ENCODE peak calls at places on chromosomes 12 and 14, in four cellular contexts. One of them, this sample, is unnamed.

GRCh38 chr14:31159682-31160296 is 47.8 kb downstream of the HECTD1 start:
- DNase-seq in HepG2: no peak
- DNase-seq in K562: no peak
- DNase-seq in HCT116: peak
- DNase-seq in this sample: no peak

GRCh38 chr14:51744372-51745150 is 92.9 kb downstream of the FRMD6 start:
- DNase-seq in HepG2: no peak
- DNase-seq in K562: no peak
- DNase-seq in HCT116: no peak
- DNase-seq in this sample: no peak

GRCh38 chr12:107448198-107448597 is 237.4 kb upstream of the PWP1 start:
- DNase-seq in HepG2: no peak
- DNase-seq in K562: peak
- DNase-seq in HCT116: peak
- DNase-seq in this sample: no peak

GRCh38 chr12:25653487-25654175 is 100.5 kb upstream of the LMNTD1 start:
- DNase-seq in HepG2: no peak
- DNase-seq in K562: no peak
- DNase-seq in HCT116: no peak
- DNase-seq in this sample: no peak

GRCh38 chr12:11877869-11878780 is 192.6 kb upstream of the BCL2L14 start:
- DNase-seq in HepG2: no peak
- DNase-seq in K562: no peak
- DNase-seq in HCT116: no peak
- DNase-seq in this sample: no peak

GRCh38 chr14:75452324-75452723 is 24.5 kb downstream of the JDP2 start:
- DNase-seq in HepG2: no peak
- DNase-seq in K562: no peak
- DNase-seq in HCT116: no peak
- DNase-seq in this sample: no peak

GRCh38 chr12:27924350-27925140 is 48.0 kb downstream of the PTHLH start:
- DNase-seq in HepG2: no peak
- DNase-seq in K562: no peak
- DNase-seq in HCT116: no peak
- DNase-seq in this sample: no peak

GRCh38 chr14:86799244-86799647 is 1193.7 kb downstream of the GALC start:
- DNase-seq in HepG2: peak
- DNase-seq in K562: no peak
- DNase-seq in HCT116: no peak
- DNase-seq in this sample: no peak

GRCh38 chr14:64715146-64715627 is 11.0 kb downstream of the PLEKHG3 start:
- DNase-seq in HepG2: no peak
- DNase-seq in K562: no peak
- DNase-seq in HCT116: no peak
- DNase-seq in this sample: no peak

GRCh38 chr14:47270715-47271114 is 404.7 kb downstream of the MDGA2 start:
- DNase-seq in HepG2: no peak
- DNase-seq in K562: no peak
- DNase-seq in HCT116: no peak
- DNase-seq in this sample: no peak

GRCh38 chr12:79046021-79046420 is 181.4 kb downstream of the SYT1 start:
- DNase-seq in HepG2: no peak
- DNase-seq in K562: no peak
- DNase-seq in HCT116: no peak
- DNase-seq in this sample: no peak

GRCh38 chr14:92352158-92352985 is 29.4 kb downstream of the SLC24A4 start:
- DNase-seq in HepG2: peak
- DNase-seq in K562: peak
- DNase-seq in HCT116: peak
- DNase-seq in this sample: no peak

GRCh38 chr12:42758806-42759205 is 169.3 kb upstream of the PRICKLE1 start:
- DNase-seq in HepG2: no peak
- DNase-seq in K562: no peak
- DNase-seq in HCT116: no peak
- DNase-seq in this sample: no peak

GRCh38 chr12:105698047-105698446 is 367.6 kb downstream of the C12orf75 start:
- DNase-seq in HepG2: no peak
- DNase-seq in K562: no peak
- DNase-seq in HCT116: no peak
- DNase-seq in this sample: no peak

GRCh38 chr14:92613008-92613658 is 99.6 kb downstream of the RIN3 start:
- DNase-seq in HepG2: peak
- DNase-seq in K562: peak
- DNase-seq in HCT116: no peak
- DNase-seq in this sample: no peak

GRCh38 chr12:10363922-10364838 is 25.7 kb downstream of the KLRK1 start:
- DNase-seq in HepG2: peak
- DNase-seq in K562: peak
- DNase-seq in HCT116: no peak
- DNase-seq in this sample: peak

GRCh38 chr14:54629183-54629582 is 62.3 kb downstream of the SAMD4A start:
- DNase-seq in HepG2: no peak
- DNase-seq in K562: no peak
- DNase-seq in HCT116: no peak
- DNase-seq in this sample: no peak

GRCh38 chr14:54629635-54630360 is 62.9 kb downstream of the SAMD4A start:
- DNase-seq in HepG2: no peak
- DNase-seq in K562: no peak
- DNase-seq in HCT116: no peak
- DNase-seq in this sample: no peak

GRCh38 chr14:54625158-54625557 is 58.2 kb downstream of the SAMD4A start:
- DNase-seq in HepG2: no peak
- DNase-seq in K562: no peak
- DNase-seq in HCT116: no peak
- DNase-seq in this sample: no peak

GRCh38 chr14:54627325-54627717 is 60.4 kb downstream of the SAMD4A start:
- DNase-seq in HepG2: no peak
- DNase-seq in K562: no peak
- DNase-seq in HCT116: no peak
- DNase-seq in this sample: no peak

GRCh38 chr14:54627718-54628345 is 60.9 kb downstream of the SAMD4A start:
- DNase-seq in HepG2: no peak
- DNase-seq in K562: no peak
- DNase-seq in HCT116: no peak
- DNase-seq in this sample: no peak
- H3K4me3 ChIP-seq in HepG2: no peak
- H3K4me3 ChIP-seq in K562: no peak
- H3K4me3 ChIP-seq in HCT116: no peak
- H3K4me3 ChIP-seq in this sample: no peak

DNA sequence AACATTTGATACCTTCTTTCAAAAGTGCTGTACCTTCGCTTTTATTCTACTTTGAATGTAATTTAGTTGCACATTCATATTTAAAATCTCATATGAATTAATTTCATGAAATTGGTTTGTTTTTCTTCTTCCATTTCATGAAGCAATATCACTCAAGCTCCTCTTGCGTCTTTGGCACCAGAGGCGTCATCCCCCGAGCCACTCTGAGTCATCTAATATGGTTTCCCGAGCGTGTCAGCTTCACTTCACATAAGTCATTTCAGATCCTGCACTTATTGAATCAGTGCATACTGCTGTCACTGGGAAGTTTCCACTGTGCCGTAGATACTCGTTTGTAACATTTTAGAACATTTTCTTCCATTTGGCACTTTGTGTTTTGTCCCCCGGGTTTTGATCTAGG is 105.6 kb downstream of the SLC25A47 start:
- DNase-seq in HepG2: no peak
- DNase-seq in K562: no peak
- DNase-seq in HCT116: no peak
- DNase-seq in this sample: no peak
- TF ChIP-seq TCF7L2 in HepG2: no peak
- TF ChIP-seq TCF7L2 in K562: no peak
- TF ChIP-seq TCF7L2 in HCT116: no peak
- TF ChIP-seq TCF7L2 in this sample: no peak

DNA sequence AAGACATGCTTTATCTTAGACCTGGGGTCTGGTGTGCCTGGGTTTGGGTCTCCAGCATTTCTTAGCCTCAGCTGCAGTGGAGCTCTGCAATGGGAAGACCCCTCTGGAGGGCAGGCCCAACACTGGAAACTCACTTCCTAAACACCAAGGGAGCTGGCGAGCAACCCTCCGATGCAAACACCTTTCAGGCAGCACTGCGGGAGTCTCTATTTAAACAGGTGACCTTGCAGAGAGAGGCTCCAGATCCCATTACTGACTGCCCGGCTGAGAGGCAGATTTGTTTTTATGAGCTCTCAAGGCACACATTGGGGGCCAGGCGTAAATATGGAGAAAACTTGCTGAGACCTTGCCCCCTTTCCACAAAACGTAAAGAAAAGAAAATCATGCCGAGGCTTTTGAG is 195.5 kb downstream of the PAX9 start:
- DNase-seq in HepG2: no peak
- DNase-seq in K562: no peak
- DNase-seq in HCT116: no peak
- DNase-seq in this sample: no peak
- H3K4me3 ChIP-seq in HepG2: no peak
- H3K4me3 ChIP-seq in K562: no peak
- H3K4me3 ChIP-seq in HCT116: no peak
- H3K4me3 ChIP-seq in this sample: no peak

GRCh38 chr14:71261206-71261605 is 353.9 kb downstream of the PCNX1 start:
- DNase-seq in HepG2: no peak
- DNase-seq in K562: no peak
- DNase-seq in HCT116: no peak
- DNase-seq in this sample: no peak
- TF ChIP-seq TCF7L2 in HepG2: no peak
- TF ChIP-seq TCF7L2 in K562: no peak
- TF ChIP-seq TCF7L2 in HCT116: no peak
- TF ChIP-seq TCF7L2 in this sample: no peak

DNA sequence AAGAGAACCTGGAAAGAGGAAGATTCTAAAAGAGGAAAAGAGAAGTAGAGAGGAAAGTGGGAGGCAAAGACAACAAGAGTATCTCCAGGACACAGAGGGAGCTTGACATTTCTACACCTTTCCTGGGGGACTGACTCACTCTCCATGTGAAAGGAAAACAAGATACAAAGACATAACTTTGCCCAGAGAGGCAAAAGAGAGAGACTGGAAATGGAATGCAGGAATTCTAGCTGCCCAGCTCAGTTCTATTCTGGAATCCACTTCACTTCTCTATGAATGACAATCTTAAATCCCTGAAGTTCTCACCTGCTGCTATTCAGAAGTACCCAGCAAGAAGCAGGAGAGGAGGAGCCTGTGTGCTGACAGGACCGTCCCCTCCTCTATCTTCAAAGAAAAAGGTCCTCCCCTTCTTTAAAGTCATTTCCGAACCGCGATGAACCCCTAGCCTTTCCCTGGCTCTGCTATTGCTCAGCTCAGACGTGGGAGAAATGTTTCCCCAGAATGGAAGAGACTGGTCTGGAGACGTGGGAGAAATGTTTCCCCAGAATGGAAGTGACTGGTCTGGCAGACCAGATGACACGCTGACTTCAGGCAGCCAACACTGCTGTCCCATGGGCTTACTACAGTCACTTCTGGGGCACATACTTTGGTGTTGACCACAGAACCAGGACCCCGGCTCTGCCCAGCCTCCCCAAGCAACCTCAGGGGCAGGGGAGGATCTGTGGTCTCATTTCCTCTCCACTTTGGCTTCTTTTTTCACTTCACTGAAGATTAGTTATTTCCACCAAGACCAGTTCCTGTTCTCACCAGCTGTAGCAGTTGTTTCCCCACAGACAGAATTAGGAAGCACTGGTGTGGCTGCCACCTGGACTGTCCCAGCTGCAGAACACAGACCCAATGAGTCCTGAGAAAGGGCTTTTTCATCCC is 8.3 kb downstream of the FMNL3 start:
- DNase-seq in HepG2: no peak
- DNase-seq in K562: no peak
- DNase-seq in HCT116: no peak
- DNase-seq in this sample: no peak
- H3K4me3 ChIP-seq in HepG2: no peak
- H3K4me3 ChIP-seq in K562: no peak
- H3K4me3 ChIP-seq in HCT116: no peak
- H3K4me3 ChIP-seq in this sample: no peak

GRCh38 chr12:67681941-67682340 is 33.4 kb downstream of the DYRK2 start:
- DNase-seq in HepG2: no peak
- DNase-seq in K562: no peak
- DNase-seq in HCT116: no peak
- DNase-seq in this sample: no peak

GRCh38 chr12:67674417-67674816 is 25.9 kb downstream of the DYRK2 start:
- DNase-seq in HepG2: no peak
- DNase-seq in K562: no peak
- DNase-seq in HCT116: no peak
- DNase-seq in this sample: no peak

GRCh38 chr12:67681145-67681778 is 32.7 kb downstream of the DYRK2 start:
- DNase-seq in HepG2: no peak
- DNase-seq in K562: no peak
- DNase-seq in HCT116: no peak
- DNase-seq in this sample: peak

GRCh38 chr12:67676624-67677023 is 28.1 kb downstream of the DYRK2 start:
- DNase-seq in HepG2: no peak
- DNase-seq in K562: no peak
- DNase-seq in HCT116: no peak
- DNase-seq in this sample: no peak

DNA sequence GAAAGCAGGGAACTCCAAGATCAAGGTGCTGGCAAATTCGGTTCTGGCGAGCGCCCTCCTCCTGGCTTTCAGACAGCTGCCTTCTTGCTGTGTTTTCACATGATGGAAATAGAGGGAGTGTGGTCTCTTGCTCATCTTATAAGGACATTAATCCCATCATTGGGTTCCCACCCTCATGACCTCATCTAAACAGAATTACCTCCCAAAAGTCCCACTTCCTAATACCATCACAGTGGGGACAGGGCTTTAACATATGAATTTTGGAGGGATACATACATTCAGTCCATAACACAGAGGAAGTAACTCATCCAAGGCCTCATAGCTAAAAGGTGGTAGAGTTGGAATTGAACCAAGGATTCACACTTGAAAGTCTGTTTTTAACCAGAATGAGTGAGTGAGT is 28.6 kb downstream of the DYRK2 start:
- DNase-seq in HepG2: no peak
- DNase-seq in K562: no peak
- DNase-seq in HCT116: no peak
- DNase-seq in this sample: no peak
- TF ChIP-seq TCF7L2 in HepG2: no peak
- TF ChIP-seq TCF7L2 in K562: no peak
- TF ChIP-seq TCF7L2 in HCT116: no peak
- TF ChIP-seq TCF7L2 in this sample: no peak

GRCh38 chr14:105092912-105093425 is 27.7 kb upstream of the GPR132 start:
- DNase-seq in HepG2: no peak
- DNase-seq in K562: peak
- DNase-seq in HCT116: no peak
- DNase-seq in this sample: no peak
- H3K4me3 ChIP-seq in HepG2: no peak
- H3K4me3 ChIP-seq in K562: peak
- H3K4me3 ChIP-seq in HCT116: peak
- H3K4me3 ChIP-seq in this sample: peak

GRCh38 chr12:1083888-1084262 is 92.9 kb downstream of the ERC1 start:
- DNase-seq in HepG2: peak
- DNase-seq in K562: no peak
- DNase-seq in HCT116: no peak
- DNase-seq in this sample: no peak
- TF ChIP-seq TCF7L2 in HepG2: no peak
- TF ChIP-seq TCF7L2 in K562: no peak
- TF ChIP-seq TCF7L2 in HCT116: no peak
- TF ChIP-seq TCF7L2 in this sample: no peak

GRCh38 chr12:108518716-108519496 is 3.8 kb downstream of the FICD start:
- DNase-seq in HepG2: no peak
- DNase-seq in K562: no peak
- DNase-seq in HCT116: no peak
- DNase-seq in this sample: no peak
- H3K4me3 ChIP-seq in HepG2: no peak
- H3K4me3 ChIP-seq in K562: no peak
- H3K4me3 ChIP-seq in HCT116: no peak
- H3K4me3 ChIP-seq in this sample: no peak